ENCODE peak calls at places on chromosomes 11 and 22, in eight cellular contexts. S, G, I, D, L, Q, X and F are unnamed samples.

GRCh38 chr22:27668828-27669797 is 132.4 kb downstream of the MN1 start:
- DNase-seq in S (peak), G (peak), I (no peak), D (no peak), L (no peak), Q (peak), X (no peak), F (no peak)

GRCh38 chr11:12066056-12066798 is 44.2 kb upstream of the MICAL2 start:
- DNase-seq in S (no peak), G (peak), I (no peak), D (no peak), L (no peak), Q (peak), X (peak), F (no peak)

GRCh38 chr11:25734592-25735211 is 597.2 kb upstream of the ANO3 start:
- DNase-seq in S (no peak), G (peak), I (peak), D (no peak), L (no peak), Q (no peak), X (no peak), F (peak)

GRCh38 chr11:68735125-68735524 is 16.2 kb downstream of the TESMIN start:
- DNase-seq in S (no peak), G (peak), I (no peak), D (no peak), L (no peak), Q (no peak), X (no peak), F (no peak)

GRCh38 chr22:23762866-23763578 is at the start of gene C22orf15:
- DNase-seq in S (no peak), G (peak), I (no peak), D (no peak), L (no peak), Q (no peak), X (no peak), F (no peak)

GRCh38 chr11:117201906-117202305 is 2.7 kb downstream of the TAGLN start:
- DNase-seq in S (no peak), G (no peak), I (no peak), D (peak), L (peak), Q (no peak), X (no peak), F (no peak)

GRCh38 chr11:115258216-115258615 is 246.0 kb downstream of the CADM1 start:
- DNase-seq in S (no peak), G (no peak), I (no peak), D (no peak), L (no peak), Q (no peak), X (no peak), F (no peak)

GRCh38 chr11:33437529-33437928 is 180.3 kb downstream of the HIPK3 start:
- DNase-seq in S (no peak), G (no peak), I (no peak), D (no peak), L (no peak), Q (no peak), X (no peak), F (no peak)

GRCh38 chr11:130180491-130180890 is 20.9 kb downstream of the ST14 start:
- DNase-seq in S (peak), G (no peak), I (no peak), D (peak), L (no peak), Q (no peak), X (no peak), F (no peak)

GRCh38 chr11:2834893-2835767 is 50.4 kb downstream of the CDKN1C start:
- DNase-seq in S (no peak), G (no peak), I (no peak), D (peak), L (no peak), Q (no peak), X (no peak), F (no peak)

GRCh38 chr11:12229450-12230229 is 119.2 kb downstream of the MICAL2 start:
- DNase-seq in S (peak), G (peak), I (no peak), D (no peak), L (no peak), Q (peak), X (no peak), F (no peak)

GRCh38 chr11:81802591-81802990 is 931.1 kb downstream of the FAM181B start:
- DNase-seq in S (no peak), G (no peak), I (no peak), D (no peak), L (no peak), Q (no peak), X (no peak), F (no peak)

GRCh38 chr11:70244698-70245097 is 25.8 kb upstream of the PPFIA1 start:
- DNase-seq in S (no peak), G (no peak), I (no peak), D (no peak), L (no peak), Q (peak), X (peak), F (no peak)

GRCh38 chr11:41102471-41102870 is 357.0 kb downstream of the LRRC4C start:
- DNase-seq in S (no peak), G (no peak), I (no peak), D (no peak), L (no peak), Q (no peak), X (no peak), F (no peak)

GRCh38 chr22:20304646-20305045 is 15.2 kb downstream of the DGCR6L start:
- DNase-seq in S (no peak), G (no peak), I (no peak), D (peak), L (peak), Q (no peak), X (no peak), F (no peak)

GRCh38 chr11:129041611-129042018 is 98.9 kb upstream of the TP53AIP1 start:
- DNase-seq in S (no peak), G (no peak), I (no peak), D (no peak), L (no peak), Q (no peak), X (no peak), F (no peak)

GRCh38 chr11:124602193-124602592 is 9.0 kb upstream of the PANX3 start:
- DNase-seq in S (no peak), G (no peak), I (no peak), D (no peak), L (no peak), Q (no peak), X (no peak), F (no peak)

GRCh38 chr11:32385998-32386397 is 49.3 kb downstream of the WT1 start:
- DNase-seq in S (peak), G (peak), I (peak), D (no peak), L (no peak), Q (peak), X (no peak), F (peak)

GRCh38 chr22:32949719-32950118 is 108.5 kb downstream of the SYN3 start:
- DNase-seq in S (no peak), G (no peak), I (no peak), D (no peak), L (no peak), Q (no peak), X (no peak), F (no peak)

GRCh38 chr22:32951807-32952153 is 106.4 kb downstream of the SYN3 start:
- DNase-seq in S (no peak), G (no peak), I (no peak), D (peak), L (peak), Q (no peak), X (no peak), F (no peak)

GRCh38 chr22:32947581-32947980 is 110.6 kb downstream of the SYN3 start:
- DNase-seq in S (no peak), G (no peak), I (no peak), D (no peak), L (no peak), Q (no peak), X (no peak), F (no peak)

GRCh38 chr22:32950366-32950765 is 107.8 kb downstream of the SYN3 start:
- DNase-seq in S (no peak), G (peak), I (no peak), D (no peak), L (no peak), Q (no peak), X (no peak), F (no peak)

DNA sequence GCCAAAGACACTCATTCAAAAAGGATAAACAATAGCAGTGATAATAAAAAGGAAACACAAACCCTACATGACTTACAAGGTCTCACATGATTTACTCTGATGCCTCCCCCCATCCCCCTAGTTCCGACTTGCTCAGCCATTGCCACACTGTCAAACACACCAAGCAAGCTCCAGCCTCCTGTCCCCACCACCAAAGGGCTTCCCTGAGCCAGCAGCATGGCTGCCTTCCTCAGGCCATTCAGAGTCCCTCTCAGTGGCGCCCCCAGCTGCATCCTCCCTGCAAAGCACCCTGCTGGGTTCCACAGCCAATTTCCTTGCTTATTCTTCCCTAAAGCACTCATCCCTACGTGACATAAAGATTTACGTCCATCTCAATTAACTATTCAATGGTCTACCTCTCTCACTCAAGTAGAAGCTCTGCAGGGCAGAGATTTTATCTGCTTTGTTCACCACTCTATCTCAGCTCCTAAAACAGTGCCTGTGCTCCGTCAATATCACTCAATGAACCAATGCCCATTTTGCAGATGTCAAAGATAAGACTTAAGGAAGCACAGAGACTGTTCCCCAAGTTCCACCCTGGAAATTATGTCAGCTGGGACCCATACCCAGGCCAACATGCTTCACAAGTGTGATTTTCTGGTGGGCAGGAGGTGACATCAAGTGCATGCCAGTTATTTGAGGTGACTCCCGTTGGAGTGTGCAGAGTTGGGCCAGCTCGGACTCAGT is 106.9 kb downstream of the SYN3 start:
- DNase-seq in S (no peak), G (peak), I (no peak), D (no peak), L (peak), Q (no peak), X (no peak), F (no peak)
- H3K4me3 ChIP-seq in S (no peak), G (no peak), I (no peak), D (no peak), L (no peak), Q (no peak), X (no peak), F (no peak)

GRCh38 chr22:37932821-37933578 is 20.4 kb downstream of the C22orf23 start:
- DNase-seq in S (no peak), G (no peak), I (no peak), D (no peak), L (no peak), Q (no peak), X (no peak), F (no peak)
- H3K4me3 ChIP-seq in S (no peak), G (no peak), I (no peak), D (no peak), L (no peak), Q (no peak), X (no peak), F (no peak)

DNA sequence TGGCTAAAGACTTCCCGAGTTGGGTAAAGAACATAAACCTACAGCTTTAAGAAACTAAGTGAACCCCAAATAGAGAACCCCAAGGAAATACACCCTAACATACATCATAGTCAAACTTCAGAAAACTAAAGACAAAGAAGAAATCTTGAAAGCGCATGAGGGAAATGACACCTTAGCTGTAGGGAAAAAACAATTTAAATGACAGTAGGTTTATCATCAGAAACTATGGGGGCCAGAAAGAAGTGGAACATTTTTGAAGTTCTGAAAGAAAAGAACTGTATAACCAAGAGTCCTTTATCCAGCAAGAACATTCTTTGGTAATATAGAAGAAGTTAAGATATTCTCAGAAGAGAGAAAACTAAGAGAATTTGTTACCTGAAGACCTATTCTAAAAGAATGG is 15.5 kb upstream of the OR2AT4 start:
- DNase-seq in S (no peak), G (no peak), I (no peak), D (no peak), L (no peak), Q (no peak), X (no peak), F (no peak)
- H3K4me3 ChIP-seq in S (no peak), G (no peak), I (no peak), D (no peak), L (no peak), Q (no peak), X (no peak), F (no peak)

GRCh38 chr11:96033569-96033968 is 109.7 kb upstream of the MTMR2 start:
- DNase-seq in S (no peak), G (no peak), I (no peak), D (no peak), L (no peak), Q (no peak), X (no peak), F (no peak)
- H3K4me3 ChIP-seq in S (no peak), G (no peak), I (no peak), D (no peak), L (no peak), Q (no peak), X (no peak), F (no peak)

DNA sequence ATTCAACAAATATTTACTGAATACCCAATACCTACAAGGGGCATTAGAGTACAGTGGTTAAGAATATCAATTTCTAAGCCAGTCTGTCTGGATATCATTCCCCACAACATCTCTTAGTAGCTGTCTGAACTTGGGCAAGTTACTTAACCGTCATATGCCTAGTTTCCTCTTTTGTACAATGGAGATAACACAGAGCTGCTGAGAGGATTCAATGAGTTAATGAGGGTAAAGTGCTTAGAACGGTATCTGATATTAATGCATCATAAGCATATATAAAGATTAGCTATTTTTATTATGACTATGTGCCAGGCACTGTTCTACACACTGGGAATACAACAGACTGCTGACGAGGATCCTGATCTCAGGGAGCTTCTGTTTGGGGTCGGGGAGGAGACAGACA is 116.4 kb downstream of the APOL5 start:
- DNase-seq in S (no peak), G (no peak), I (no peak), D (no peak), L (no peak), Q (no peak), X (no peak), F (no peak)
- H3K4me3 ChIP-seq in S (no peak), G (no peak), I (no peak), D (no peak), L (no peak), Q (peak), X (peak), F (no peak)

DNA sequence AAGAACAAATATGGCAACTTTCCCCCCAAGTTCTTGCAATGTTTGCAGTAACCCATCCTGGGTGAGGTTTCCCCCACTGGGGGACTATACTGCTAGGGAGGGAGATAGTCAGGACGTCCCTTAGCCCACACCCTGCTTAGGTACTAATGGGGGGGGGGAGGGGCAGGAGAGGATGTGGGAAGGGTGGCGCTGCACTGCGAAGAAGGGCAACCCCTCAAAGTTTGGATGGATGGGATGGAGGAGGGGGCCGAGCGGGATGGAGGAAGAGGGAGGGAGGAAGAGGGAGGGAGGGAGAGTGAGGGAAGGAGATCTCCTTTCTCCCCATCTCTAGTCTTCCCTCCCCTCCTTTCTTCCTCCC is 100.6 kb upstream of the HSD17B12 start:
- DNase-seq in S (no peak), G (no peak), I (no peak), D (no peak), L (no peak), Q (no peak), X (no peak), F (no peak)
- H3K4me3 ChIP-seq in S (no peak), G (no peak), I (peak), D (peak), L (no peak), Q (peak), X (peak), F (peak)

GRCh38 chr22:32204211-32204855 is 540 bp downstream of the RFPL2 start:
- DNase-seq in S (no peak), G (peak), I (no peak), D (peak), L (peak), Q (peak), X (no peak), F (no peak)
- H3K4me3 ChIP-seq in S (no peak), G (peak), I (peak), D (peak), L (no peak), Q (peak), X (no peak), F (peak)

GRCh38 chr11:79102821-79103220 is 338.0 kb downstream of the TENM4 start:
- DNase-seq in S (no peak), G (no peak), I (no peak), D (no peak), L (no peak), Q (no peak), X (no peak), F (no peak)
- H3K4me3 ChIP-seq in S (no peak), G (no peak), I (no peak), D (no peak), L (no peak), Q (no peak), X (no peak), F (no peak)

GRCh38 chr11:62538470-62539237 is 8.0 kb downstream of the AHNAK start:
- DNase-seq in S (peak), G (no peak), I (no peak), D (no peak), L (no peak), Q (no peak), X (no peak), F (no peak)

GRCh38 chr11:62542111-62542745 is 4.4 kb downstream of the AHNAK start:
- DNase-seq in S (peak), G (no peak), I (no peak), D (no peak), L (no peak), Q (no peak), X (no peak), F (no peak)

GRCh38 chr11:62536301-62536957 is 10.2 kb downstream of the AHNAK start:
- DNase-seq in S (no peak), G (no peak), I (no peak), D (no peak), L (no peak), Q (no peak), X (no peak), F (no peak)

GRCh38 chr11:62540804-62541671 is 5.6 kb downstream of the AHNAK start:
- DNase-seq in S (peak), G (peak), I (no peak), D (no peak), L (no peak), Q (no peak), X (no peak), F (no peak)

GRCh38 chr11:62539238-62539925 is 7.2 kb downstream of the AHNAK start:
- DNase-seq in S (peak), G (peak), I (no peak), D (no peak), L (peak), Q (peak), X (peak), F (no peak)
- H3K4me3 ChIP-seq in S (peak), G (peak), I (no peak), D (no peak), L (no peak), Q (peak), X (peak), F (no peak)